ENCODE peak calls at places on chromosomes 11 and 22, in ten cellular contexts. One of them, this sample, is unnamed.

GRCh38 chr11:3056296-3057068 is 741 bp downstream of the CARS1 start:
- DNase-seq in NCI-H1105: peak
- DNase-seq in T-helper 1 cell: no peak
- DNase-seq in amniotic stem cell: no peak
- DNase-seq in adipocyte: peak
- DNase-seq in left ventricle myocardium inferior: no peak
- DNase-seq in iris pigment epithelial cell: no peak
- DNase-seq in Calu3: peak
- DNase-seq in NCI-H510A: no peak
- DNase-seq in mammary epithelial cell: peak
- DNase-seq in this sample: peak

GRCh38 chr11:130831506-130832385 is 84.5 kb downstream of the SNX19 start:
- DNase-seq in NCI-H1105: no peak
- DNase-seq in T-helper 1 cell: no peak
- DNase-seq in amniotic stem cell: no peak
- DNase-seq in adipocyte: peak
- DNase-seq in left ventricle myocardium inferior: no peak
- DNase-seq in iris pigment epithelial cell: no peak
- DNase-seq in Calu3: no peak
- DNase-seq in NCI-H510A: no peak
- DNase-seq in mammary epithelial cell: no peak
- DNase-seq in this sample: no peak

GRCh38 chr11:114243461-114244372 is 52.5 kb upstream of the NNMT start:
- DNase-seq in NCI-H1105: peak
- DNase-seq in T-helper 1 cell: no peak
- DNase-seq in amniotic stem cell: no peak
- DNase-seq in adipocyte: no peak
- DNase-seq in left ventricle myocardium inferior: peak
- DNase-seq in iris pigment epithelial cell: no peak
- DNase-seq in Calu3: no peak
- DNase-seq in NCI-H510A: peak
- DNase-seq in mammary epithelial cell: no peak
- DNase-seq in this sample: no peak

GRCh38 chr22:22246706-22247105 is 2.1 kb downstream of the VPREB1 start:
- DNase-seq in NCI-H1105: no peak
- DNase-seq in T-helper 1 cell: no peak
- DNase-seq in amniotic stem cell: no peak
- DNase-seq in adipocyte: no peak
- DNase-seq in left ventricle myocardium inferior: no peak
- DNase-seq in iris pigment epithelial cell: no peak
- DNase-seq in Calu3: no peak
- DNase-seq in NCI-H510A: no peak
- DNase-seq in mammary epithelial cell: no peak
- DNase-seq in this sample: no peak

GRCh38 chr11:126485021-126485781 is 129.7 kb downstream of the ST3GAL4 start:
- DNase-seq in NCI-H1105: no peak
- DNase-seq in T-helper 1 cell: no peak
- DNase-seq in amniotic stem cell: no peak
- DNase-seq in adipocyte: peak
- DNase-seq in left ventricle myocardium inferior: no peak
- DNase-seq in iris pigment epithelial cell: peak
- DNase-seq in Calu3: no peak
- DNase-seq in NCI-H510A: no peak
- DNase-seq in mammary epithelial cell: peak
- DNase-seq in this sample: peak

GRCh38 chr11:88827018-88827676 is 238.6 kb downstream of the GRM5 start:
- DNase-seq in NCI-H1105: no peak
- DNase-seq in T-helper 1 cell: no peak
- DNase-seq in amniotic stem cell: no peak
- DNase-seq in adipocyte: peak
- DNase-seq in left ventricle myocardium inferior: no peak
- DNase-seq in iris pigment epithelial cell: no peak
- DNase-seq in Calu3: peak
- DNase-seq in NCI-H510A: no peak
- DNase-seq in mammary epithelial cell: no peak
- DNase-seq in this sample: no peak

GRCh38 chr11:102396708-102397563 is 49.9 kb downstream of the BIRC2 start:
- DNase-seq in NCI-H1105: no peak
- DNase-seq in T-helper 1 cell: no peak
- DNase-seq in amniotic stem cell: no peak
- DNase-seq in adipocyte: peak
- DNase-seq in left ventricle myocardium inferior: no peak
- DNase-seq in iris pigment epithelial cell: peak
- DNase-seq in Calu3: no peak
- DNase-seq in NCI-H510A: no peak
- DNase-seq in mammary epithelial cell: no peak
- DNase-seq in this sample: no peak

GRCh38 chr22:20298803-20299735 is 20.8 kb downstream of the DGCR6L start:
- DNase-seq in NCI-H1105: peak
- DNase-seq in T-helper 1 cell: peak
- DNase-seq in amniotic stem cell: peak
- DNase-seq in adipocyte: peak
- DNase-seq in left ventricle myocardium inferior: peak
- DNase-seq in iris pigment epithelial cell: peak
- DNase-seq in Calu3: peak
- DNase-seq in NCI-H510A: no peak
- DNase-seq in mammary epithelial cell: peak
- DNase-seq in this sample: peak

GRCh38 chr22:35575116-35575748 is 34.6 kb downstream of the RASD2 start:
- DNase-seq in NCI-H1105: no peak
- DNase-seq in T-helper 1 cell: no peak
- DNase-seq in amniotic stem cell: no peak
- DNase-seq in adipocyte: no peak
- DNase-seq in left ventricle myocardium inferior: no peak
- DNase-seq in iris pigment epithelial cell: no peak
- DNase-seq in Calu3: no peak
- DNase-seq in NCI-H510A: no peak
- DNase-seq in mammary epithelial cell: no peak
- DNase-seq in this sample: no peak

GRCh38 chr11:62150887-62151736 is 27.3 kb downstream of the INCENP start:
- DNase-seq in NCI-H1105: no peak
- DNase-seq in T-helper 1 cell: no peak
- DNase-seq in amniotic stem cell: no peak
- DNase-seq in adipocyte: no peak
- DNase-seq in left ventricle myocardium inferior: no peak
- DNase-seq in iris pigment epithelial cell: no peak
- DNase-seq in Calu3: no peak
- DNase-seq in NCI-H510A: no peak
- DNase-seq in mammary epithelial cell: no peak
- DNase-seq in this sample: no peak

GRCh38 chr22:37060801-37061610 is 9.5 kb downstream of the KCTD17 start:
- DNase-seq in NCI-H1105: peak
- DNase-seq in T-helper 1 cell: no peak
- DNase-seq in amniotic stem cell: no peak
- DNase-seq in adipocyte: no peak
- DNase-seq in left ventricle myocardium inferior: no peak
- DNase-seq in iris pigment epithelial cell: no peak
- DNase-seq in Calu3: no peak
- DNase-seq in NCI-H510A: peak
- DNase-seq in mammary epithelial cell: no peak
- DNase-seq in this sample: no peak

GRCh38 chr11:124837491-124837856 is 27.8 kb upstream of the ROBO3 start:
- DNase-seq in NCI-H1105: peak
- DNase-seq in T-helper 1 cell: no peak
- DNase-seq in amniotic stem cell: peak
- DNase-seq in adipocyte: peak
- DNase-seq in left ventricle myocardium inferior: no peak
- DNase-seq in iris pigment epithelial cell: peak
- DNase-seq in Calu3: peak
- DNase-seq in NCI-H510A: no peak
- DNase-seq in mammary epithelial cell: peak
- DNase-seq in this sample: peak

This sample was measured in M059J.